ENCODE peak calls at places on chromosome 4, in six cellular contexts. D is IMR-90, V is H9, I is H1, P is trophoblast cell, O is neuronal stem cell. Z is an unnamed sample. For H3K79me1, the result is how much of the 10 kb centered on the place peaks cover.

GRCh38 chr4:78629991-78630541 is 78.5 kb downstream of the ANXA3 start:
- DNase-seq in D (no peak), O (no peak), P (peak), I (no peak), V (no peak), Z (no peak)

GRCh38 chr4:8920289-8920965 is 48.8 kb upstream of the HMX1 start:
- DNase-seq in P (no peak), V (no peak), I (no peak), D (no peak), O (no peak), Z (no peak)

GRCh38 chr4:25007608-25008007 is 23.1 kb downstream of the LGI2 start:
- DNase-seq in P (no peak), D (no peak), I (no peak), O (no peak), V (no peak), Z (no peak)

GRCh38 chr4:151518359-151518758 is 109.4 kb downstream of the FHIP1A start:
- DNase-seq in O (no peak), D (no peak), I (no peak), V (no peak), P (no peak), Z (no peak)

GRCh38 chr4:7734651-7735260 is 204.9 kb downstream of the AFAP1 start:
- DNase-seq in O (no peak), I (no peak), P (no peak), D (no peak), V (no peak), Z (no peak)

GRCh38 chr4:81504685-81505598 is 33.2 kb upstream of the RASGEF1B start:
- DNase-seq in V (no peak), D (no peak), I (no peak), O (no peak), P (peak), Z (no peak)

GRCh38 chr4:3257125-3257690 is 8.2 kb downstream of the MSANTD1 start:
- DNase-seq in I (peak), D (no peak), P (no peak), V (no peak), O (no peak), Z (no peak)

GRCh38 chr4:87032884-87033533 is 98.2 kb downstream of the AFF1 start:
- DNase-seq in P (no peak), V (no peak), D (peak), O (no peak), I (no peak), Z (peak)

GRCh38 chr4:40842725-40843401 is 93.1 kb downstream of the NSUN7 start:
- DNase-seq in O (no peak), V (no peak), D (peak), P (no peak), I (no peak), Z (peak)

GRCh38 chr4:86595426-86595805 is 1.3 kb downstream of the PTPN13 start:
- DNase-seq in V (no peak), P (no peak), O (no peak), I (no peak), D (peak), Z (peak)

GRCh38 chr4:80153800-80154546 is 43.3 kb upstream of the PRDM8 start:
- DNase-seq in V (no peak), P (no peak), I (no peak), D (peak), O (no peak), Z (no peak)

GRCh38 chr4:184728858-184729257 is 5.0 kb downstream of the CENPU start:
- DNase-seq in I (no peak), V (no peak), D (peak), P (no peak), O (no peak), Z (no peak)

GRCh38 chr4:39426728-39427127 is 20.0 kb downstream of the KLB start:
- DNase-seq in O (no peak), I (no peak), D (no peak), V (no peak), P (no peak), Z (no peak)

GRCh38 chr4:81600511-81601269 is 129.0 kb upstream of the RASGEF1B start:
- DNase-seq in P (no peak), V (no peak), O (peak), D (no peak), I (no peak), Z (peak)

GRCh38 chr4:57182132-57182874 is 72.1 kb upstream of the IGFBP7 start:
- DNase-seq in O (no peak), I (no peak), P (no peak), V (no peak), D (no peak), Z (no peak)

GRCh38 chr4:90904018-90904417 is 776.8 kb downstream of the CCSER1 start:
- DNase-seq in D (no peak), P (no peak), V (no peak), I (no peak), O (no peak), Z (no peak)

GRCh38 chr4:105912633-105913032 is 17.4 kb downstream of the NPNT start:
- DNase-seq in V (no peak), O (no peak), I (no peak), D (no peak), P (no peak), Z (no peak)

GRCh38 chr4:40831462-40831861 is 81.7 kb downstream of the NSUN7 start:
- DNase-seq in V (no peak), O (no peak), I (no peak), P (no peak), D (no peak), Z (no peak)

GRCh38 chr4:1785592-1785991 is 7.5 kb upstream of the FGFR3 start:
- DNase-seq in I (no peak), P (no peak), V (no peak), O (no peak), D (no peak), Z (no peak)

GRCh38 chr4:89514811-89515210 is 207.2 kb upstream of the GPRIN3 start:
- DNase-seq in I (no peak), P (no peak), O (no peak), V (no peak), D (no peak), Z (no peak)

GRCh38 chr4:113103556-113103955 is 54.1 kb downstream of the ANK2 start:
- DNase-seq in V (no peak), D (no peak), O (no peak), P (no peak), I (no peak), Z (no peak)

GRCh38 chr4:10063544-10064300 is 42.4 kb upstream of the SLC2A9 start:
- DNase-seq in V (peak), O (peak), D (peak), I (peak), P (peak), Z (peak)

GRCh38 chr4:141169391-141169790 is 36.1 kb upstream of the RNF150 start:
- DNase-seq in O (no peak), D (no peak), V (no peak), I (no peak), P (no peak), Z (no peak)

GRCh38 chr4:142408003-142408441 is 438.1 kb downstream of the INPP4B start:
- DNase-seq in D (no peak), O (no peak), I (no peak), V (no peak), P (peak), Z (no peak)

GRCh38 chr4:52925531-52925968 is 63.4 kb downstream of the RASL11B start:
- DNase-seq in O (no peak), D (no peak), V (no peak), I (no peak), P (no peak), Z (peak)

GRCh38 chr4:7763106-7763505 is 176.6 kb downstream of the AFAP1 start:
- DNase-seq in D (no peak), I (no peak), O (no peak), V (no peak), P (no peak), Z (no peak)

GRCh38 chr4:77037736-77038135 is 38.1 kb downstream of the CCNI start:
- DNase-seq in V (no peak), P (no peak), I (no peak), O (no peak), D (peak), Z (peak)

GRCh38 chr4:105895609-105896460 is 564 bp downstream of the NPNT start:
- DNase-seq in I (peak), V (peak), P (no peak), D (no peak), O (peak), Z (peak)

GRCh38 chr4:90137545-90137944 is 10.4 kb downstream of the CCSER1 start:
- DNase-seq in P (peak), V (no peak), I (no peak), D (peak), O (no peak), Z (peak)

GRCh38 chr4:20456416-20456815 is 204.7 kb downstream of the SLIT2 start:
- DNase-seq in O (no peak), V (no peak), P (no peak), D (peak), I (no peak), Z (no peak)

GRCh38 chr4:174401471-174402130 is 117.9 kb downstream of the CEP44 start:
- DNase-seq in O (no peak), I (no peak), V (no peak), P (peak), D (no peak), Z (no peak)

GRCh38 chr4:72094054-72094780 is 62.4 kb downstream of the NPFFR2 start:
- DNase-seq in V (no peak), P (no peak), O (no peak), D (no peak), I (no peak), Z (no peak)

GRCh38 chr4:43241104-43241503 is 348.6 kb downstream of the GRXCR1 start:
- DNase-seq in D (no peak), O (no peak), P (no peak), I (no peak), V (no peak), Z (no peak)

DNA sequence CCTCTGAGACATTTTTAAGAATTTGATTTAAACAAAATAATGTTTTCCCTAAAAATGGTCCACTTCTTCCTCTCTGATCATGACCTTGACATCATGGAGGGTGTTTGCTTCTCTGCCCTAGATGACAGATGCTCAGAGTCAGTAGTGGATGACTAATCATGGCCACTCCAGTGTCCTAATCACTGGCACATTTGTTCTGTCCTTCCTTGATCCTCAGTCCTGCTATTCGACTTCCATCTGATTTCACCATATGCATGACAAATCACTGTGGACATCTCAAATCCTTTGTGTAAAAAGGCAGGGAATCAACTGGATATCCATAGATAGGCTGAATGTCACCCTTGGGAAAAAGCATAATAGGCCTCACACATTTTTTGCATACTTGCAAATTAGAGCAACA is 9.0 kb downstream of the CRMP1 start:
- DNase-seq in O (no peak), D (no peak), I (no peak), V (no peak), P (no peak), Z (peak)
- H3K79me1 ChIP-seq in O (under half), D (under half), I (under half), V (under half), P (under half), Z (under half)

GRCh38 chr4:32748498-32748897 is 2028.3 kb downstream of the PCDH7 start:
- DNase-seq in O (no peak), P (no peak), V (peak), D (no peak), I (no peak), Z (no peak)

GRCh38 chr4:32748061-32748460 is 2027.9 kb downstream of the PCDH7 start:
- DNase-seq in I (no peak), V (no peak), O (no peak), P (no peak), D (no peak), Z (no peak)

DNA sequence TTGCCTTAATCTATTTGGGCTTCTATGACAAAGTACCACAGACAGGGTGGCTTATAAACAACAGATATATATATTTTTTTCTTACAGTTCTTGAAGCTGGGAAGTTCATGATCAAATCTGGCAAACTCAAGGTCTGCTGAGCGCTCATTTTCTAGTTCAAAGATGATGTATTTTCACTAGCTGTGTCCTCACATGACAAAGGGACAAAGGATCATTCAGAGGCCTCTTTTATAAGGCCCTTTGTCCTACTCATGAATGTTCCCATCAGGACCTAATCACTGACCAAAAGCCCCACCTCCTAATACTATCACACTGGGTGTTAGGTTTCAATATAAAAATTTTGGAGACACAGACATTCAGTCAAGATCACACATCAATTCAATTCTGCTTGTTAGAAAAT is 2025.2 kb downstream of the PCDH7 start:
- DNase-seq in D (no peak), V (no peak), P (no peak), O (no peak), I (no peak), Z (no peak)
- H3K23ac ChIP-seq in D (no peak), V (no peak), P (no peak), O (no peak), I (no peak), Z (no peak)

DNA sequence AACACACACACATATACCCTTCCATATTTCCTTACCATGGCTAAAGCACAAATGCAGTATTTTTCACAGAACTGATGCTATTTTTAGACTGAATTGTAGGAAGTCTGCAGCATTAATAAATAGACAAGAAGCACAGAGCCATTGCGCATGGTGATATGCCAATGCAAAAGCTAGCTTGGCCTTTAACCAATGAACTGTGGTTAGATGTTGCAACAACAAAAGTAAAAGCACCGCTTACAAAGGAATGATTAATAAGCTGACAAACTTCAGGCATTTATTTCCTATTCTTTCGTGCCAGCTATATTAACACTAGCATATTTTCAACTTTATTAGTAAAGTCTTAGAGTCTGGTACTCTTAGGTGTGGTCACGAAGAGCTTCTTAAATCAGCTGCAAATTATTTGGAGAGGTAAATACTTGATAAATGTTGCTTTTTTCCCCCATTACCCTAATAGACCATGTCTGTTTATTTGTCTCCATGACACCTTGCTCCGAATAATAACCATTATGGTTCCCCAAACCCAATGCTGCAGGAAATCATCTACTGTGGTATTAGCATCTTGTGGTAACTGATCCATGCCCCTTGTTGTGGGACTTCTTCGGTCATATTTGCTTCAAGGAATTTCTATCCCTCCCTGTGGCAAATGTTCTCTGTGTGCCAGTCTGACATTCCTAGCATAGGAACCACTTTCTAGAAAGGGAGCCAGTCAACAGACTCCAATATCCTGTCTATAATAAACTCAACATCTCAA is 306.1 kb upstream of the TAPT1 start:
- DNase-seq in O (no peak), D (peak), V (no peak), P (no peak), I (no peak), Z (peak)
- H3K27ac ChIP-seq in O (no peak), D (peak), V (no peak), P (no peak), I (no peak), Z (no peak)

GRCh38 chr4:67545996-67546356 is 673 bp upstream of the CENPC start:
- DNase-seq in V (no peak), O (no peak), I (no peak), P (no peak), D (no peak), Z (no peak)

GRCh38 chr4:67546971-67547370 is 1.7 kb upstream of the CENPC start:
- DNase-seq in O (no peak), P (no peak), D (no peak), V (no peak), I (no peak), Z (no peak)

GRCh38 chr4:67539830-67540229 is 5.5 kb downstream of the CENPC start:
- DNase-seq in I (no peak), V (no peak), P (no peak), O (no peak), D (no peak), Z (no peak)

GRCh38 chr4:67545199-67545995 is at the start of gene CENPC:
- DNase-seq in P (peak), I (peak), O (peak), D (peak), V (peak), Z (peak)

GRCh38 chr4:67542076-67542475 is 3.2 kb downstream of the CENPC start:
- DNase-seq in D (no peak), P (no peak), V (no peak), O (no peak), I (no peak), Z (no peak)
- H3K79me1 ChIP-seq in D (under half), P (under half), V (under half), O (under half), I (under half), Z (under half)

GRCh38 chr4:48016141-48017107 is at the start of the genes CNGA1 and NIPAL1:
- DNase-seq in P (peak), D (peak), V (peak), O (peak), I (peak), Z (peak)
- H3K23ac ChIP-seq in P (no peak), D (no peak), V (no peak), O (peak), I (no peak), Z (no peak)

GRCh38 chr4:42048394-42048793 is 58.1 kb downstream of the SLC30A9 start:
- DNase-seq in V (no peak), P (no peak), I (no peak), O (no peak), D (peak), Z (peak)
- H3K27ac ChIP-seq in V (no peak), P (no peak), I (no peak), O (no peak), D (no peak), Z (no peak)

GRCh38 chr4:5882947-5883346 is 9.9 kb downstream of the CRMP1 start:
- DNase-seq in D (no peak), O (no peak), I (no peak), V (no peak), P (no peak), Z (no peak)

GRCh38 chr4:5887361-5888221 is 5.3 kb downstream of the CRMP1 start:
- DNase-seq in I (peak), O (no peak), V (peak), P (no peak), D (no peak), Z (peak)

GRCh38 chr4:5885733-5886132 is 7.2 kb downstream of the CRMP1 start:
- DNase-seq in P (no peak), I (no peak), V (no peak), D (no peak), O (no peak), Z (no peak)

GRCh38 chr4:5887011-5887360 is 5.9 kb downstream of the CRMP1 start:
- DNase-seq in I (no peak), D (no peak), V (no peak), P (no peak), O (no peak), Z (no peak)

GRCh38 chr4:5884804-5885203 is 8.1 kb downstream of the CRMP1 start:
- DNase-seq in I (no peak), D (no peak), O (no peak), P (no peak), V (no peak), Z (no peak)
- H3K79me1 ChIP-seq in I (under half), D (under half), O (under half), P (under half), V (under half), Z (under half)

GRCh38 chr4:181970356-181970755 is 272.8 kb upstream of the TENM3 start:
- DNase-seq in P (no peak), O (no peak), D (no peak), V (no peak), I (no peak), Z (no peak)
- H3K23ac ChIP-seq in P (no peak), O (no peak), D (no peak), V (no peak), I (no peak), Z (no peak)

Z was measured in mesenchymal stem cell.